ENCODE peak calls at places on chromosomes 4 and X, in six cellular contexts. One of them, this sample, is unnamed.
A peak's percentile ranks its signal among the peaks of the same experiment; 100 is the strongest.

GRCh38 chr4:76950052-76950845 is 697 bp downstream of the SEPTIN11 start:
- DNase-seq in GM23338: peak; percentile 35
- DNase-seq in MM.1S: peak; percentile 44
- DNase-seq in HCT116: no peak
- DNase-seq in hepatocyte: peak; percentile 65
- DNase-seq in PC-3: peak; percentile 16
- DNase-seq in this sample: peak; percentile 70

GRCh38 chr4:74055498-74055897 is 17.0 kb upstream of the CXCL3 start:
- DNase-seq in MM.1S: no peak
- DNase-seq in hepatocyte: no peak
- DNase-seq in GM23338: no peak
- DNase-seq in PC-3: peak; percentile 65
- DNase-seq in HCT116: no peak
- DNase-seq in this sample: no peak

GRCh38 chr4:47334597-47335185 is 128.8 kb downstream of the COMMD8 start:
- DNase-seq in HCT116: no peak
- DNase-seq in hepatocyte: peak; percentile 3
- DNase-seq in MM.1S: no peak
- DNase-seq in PC-3: peak; percentile 8
- DNase-seq in GM23338: no peak
- DNase-seq in this sample: no peak

GRCh38 chrX:153969904-153970397 is 1.7 kb downstream of the HCFC1 start:
- DNase-seq in MM.1S: no peak
- DNase-seq in GM23338: no peak
- DNase-seq in PC-3: peak; percentile 10
- DNase-seq in hepatocyte: no peak
- DNase-seq in HCT116: no peak
- DNase-seq in this sample: no peak

GRCh38 chr4:96035727-96036126 is 195.8 kb downstream of the PDHA2 start:
- DNase-seq in MM.1S: peak; percentile 27
- DNase-seq in hepatocyte: no peak
- DNase-seq in GM23338: peak; percentile 75
- DNase-seq in HCT116: peak; percentile 32
- DNase-seq in PC-3: peak; percentile 33
- DNase-seq in this sample: peak; percentile 18

GRCh38 chr4:24763631-24764302 is 31.6 kb upstream of the SOD3 start:
- DNase-seq in GM23338: no peak
- DNase-seq in HCT116: no peak
- DNase-seq in PC-3: peak; percentile 64
- DNase-seq in MM.1S: no peak
- DNase-seq in hepatocyte: peak; percentile 16
- DNase-seq in this sample: no peak

GRCh38 chr4:126630171-126630570 is 1002.6 kb upstream of the INTU start:
- DNase-seq in HCT116: no peak
- DNase-seq in hepatocyte: peak; percentile 17
- DNase-seq in GM23338: no peak
- DNase-seq in MM.1S: no peak
- DNase-seq in PC-3: no peak
- DNase-seq in this sample: no peak

GRCh38 chr4:8117278-8117682 is 41.3 kb downstream of the ABLIM2 start:
- DNase-seq in MM.1S: peak; percentile 21
- DNase-seq in GM23338: peak; percentile 77
- DNase-seq in HCT116: peak; percentile 74
- DNase-seq in PC-3: peak; percentile 52
- DNase-seq in hepatocyte: peak; percentile 33
- DNase-seq in this sample: peak; percentile 45

GRCh38 chr4:150561338-150561737 is 20.6 kb upstream of the MAB21L2 start:
- DNase-seq in HCT116: no peak
- DNase-seq in PC-3: no peak
- DNase-seq in hepatocyte: no peak
- DNase-seq in MM.1S: no peak
- DNase-seq in GM23338: no peak
- DNase-seq in this sample: no peak

GRCh38 chrX:41085883-41086626 is 810 bp downstream of the USP9X start:
- DNase-seq in MM.1S: peak; percentile 46
- DNase-seq in PC-3: peak; percentile 51
- DNase-seq in HCT116: no peak
- DNase-seq in GM23338: peak; percentile 49
- DNase-seq in hepatocyte: peak; percentile 68
- DNase-seq in this sample: peak; percentile 60

GRCh38 chrX:15299945-15300851 is 15.2 kb downstream of the ASB11 start:
- DNase-seq in PC-3: peak; percentile 58
- DNase-seq in GM23338: peak; percentile 24
- DNase-seq in hepatocyte: peak; percentile 28
- DNase-seq in MM.1S: no peak
- DNase-seq in HCT116: no peak
- DNase-seq in this sample: peak; percentile 8

GRCh38 chr4:5708171-5708828 is at the start of gene EVC2:
- DNase-seq in hepatocyte: peak; percentile 70
- DNase-seq in GM23338: peak; percentile 79
- DNase-seq in MM.1S: peak; percentile 83
- DNase-seq in HCT116: no peak
- DNase-seq in PC-3: peak; percentile 23
- DNase-seq in this sample: peak; percentile 71

GRCh38 chr4:114729339-114729738 is 130.7 kb downstream of the UGT8 start:
- DNase-seq in GM23338: peak; percentile 11
- DNase-seq in hepatocyte: no peak
- DNase-seq in MM.1S: no peak
- DNase-seq in HCT116: no peak
- DNase-seq in PC-3: no peak
- DNase-seq in this sample: peak; percentile 8

GRCh38 chr4:42906906-42907774 is 14.6 kb downstream of the GRXCR1 start:
- DNase-seq in hepatocyte: no peak
- DNase-seq in GM23338: no peak
- DNase-seq in PC-3: peak; percentile 64
- DNase-seq in MM.1S: peak; percentile 24
- DNase-seq in HCT116: no peak
- DNase-seq in this sample: no peak

GRCh38 chr4:148441986-148442829 is at the start of gene NR3C2:
- DNase-seq in GM23338: peak; percentile 99
- DNase-seq in hepatocyte: peak; percentile 98
- DNase-seq in MM.1S: peak; percentile 99
- DNase-seq in PC-3: peak; percentile 95
- DNase-seq in HCT116: peak; percentile 95
- DNase-seq in this sample: peak; percentile 98

GRCh38 chr4:46432923-46433322 is 43.0 kb upstream of the GABRA2 start:
- DNase-seq in HCT116: no peak
- DNase-seq in GM23338: no peak
- DNase-seq in hepatocyte: no peak
- DNase-seq in PC-3: peak; percentile 16
- DNase-seq in MM.1S: no peak
- DNase-seq in this sample: no peak

GRCh38 chr4:67875011-67875410 is 8.8 kb downstream of the TMPRSS11D start:
- DNase-seq in PC-3: no peak
- DNase-seq in GM23338: no peak
- DNase-seq in hepatocyte: no peak
- DNase-seq in MM.1S: no peak
- DNase-seq in HCT116: no peak
- DNase-seq in this sample: no peak

GRCh38 chr4:176611351-176611750 is 181.4 kb downstream of the VEGFC start:
- DNase-seq in PC-3: no peak
- DNase-seq in MM.1S: no peak
- DNase-seq in hepatocyte: no peak
- DNase-seq in HCT116: no peak
- DNase-seq in GM23338: no peak
- DNase-seq in this sample: no peak

GRCh38 chr4:182925298-182925738 is 8.1 kb upstream of the DCTD start:
- DNase-seq in GM23338: peak; percentile 89
- DNase-seq in PC-3: peak; percentile 77
- DNase-seq in hepatocyte: peak; percentile 84
- DNase-seq in MM.1S: peak; percentile 90
- DNase-seq in HCT116: peak; percentile 91
- DNase-seq in this sample: peak; percentile 83

GRCh38 chrX:121746105-121746504 is 698.7 kb downstream of the GLUD2 start:
- DNase-seq in HCT116: no peak
- DNase-seq in hepatocyte: no peak
- DNase-seq in PC-3: no peak
- DNase-seq in GM23338: no peak
- DNase-seq in MM.1S: no peak
- DNase-seq in this sample: no peak

GRCh38 chrX:70476934-70477733 is 32.5 kb downstream of the DLG3 start:
- DNase-seq in PC-3: peak; percentile 79
- DNase-seq in hepatocyte: peak; percentile 58
- DNase-seq in MM.1S: no peak
- DNase-seq in HCT116: peak; percentile 78
- DNase-seq in GM23338: peak; percentile 59
- DNase-seq in this sample: peak; percentile 13

GRCh38 chr4:23333946-23334878 is 555.6 kb downstream of the PPARGC1A start:
- DNase-seq in HCT116: no peak
- DNase-seq in PC-3: peak; percentile 77
- DNase-seq in hepatocyte: peak; percentile 26
- DNase-seq in GM23338: peak; percentile 85
- DNase-seq in MM.1S: peak; percentile 97
- DNase-seq in this sample: peak; percentile 54

GRCh38 chr4:13534344-13535063 is 9.8 kb downstream of the NKX3-2 start:
- DNase-seq in HCT116: no peak
- DNase-seq in hepatocyte: no peak
- DNase-seq in PC-3: no peak
- DNase-seq in GM23338: peak; percentile 71
- DNase-seq in MM.1S: peak; percentile 4
- DNase-seq in this sample: no peak

GRCh38 chr4:37441231-37442061 is 196.9 kb downstream of the NWD2 start:
- DNase-seq in MM.1S: no peak
- DNase-seq in hepatocyte: peak; percentile 84
- DNase-seq in GM23338: no peak
- DNase-seq in PC-3: peak; percentile 78
- DNase-seq in HCT116: peak; percentile 84
- DNase-seq in this sample: no peak

GRCh38 chr4:2060578-2061207 is 1.6 kb downstream of the NAT8L start:
- DNase-seq in PC-3: no peak
- DNase-seq in hepatocyte: peak; percentile 54
- DNase-seq in HCT116: no peak
- DNase-seq in MM.1S: no peak
- DNase-seq in GM23338: peak; percentile 84
- DNase-seq in this sample: peak; percentile 65

GRCh38 chr4:183129675-183130074 is 30.6 kb downstream of the WWC2 start:
- DNase-seq in GM23338: no peak
- DNase-seq in MM.1S: no peak
- DNase-seq in PC-3: no peak
- DNase-seq in HCT116: no peak
- DNase-seq in hepatocyte: no peak
- DNase-seq in this sample: no peak

GRCh38 chr4:55588160-55588559 is 3.9 kb downstream of the PDCL2 start:
- DNase-seq in hepatocyte: no peak
- DNase-seq in HCT116: no peak
- DNase-seq in MM.1S: no peak
- DNase-seq in PC-3: no peak
- DNase-seq in GM23338: no peak
- DNase-seq in this sample: no peak

GRCh38 chr4:55592014-55592413 is at the start of gene PDCL2:
- DNase-seq in MM.1S: no peak
- DNase-seq in GM23338: peak; percentile 72
- DNase-seq in HCT116: no peak
- DNase-seq in hepatocyte: peak; percentile 3
- DNase-seq in PC-3: no peak
- DNase-seq in this sample: peak; percentile 7
- TF ChIP-seq EZH2phosphoT487 in MM.1S: no peak
- TF ChIP-seq EZH2phosphoT487 in GM23338: no peak
- TF ChIP-seq EZH2phosphoT487 in HCT116: no peak
- TF ChIP-seq EZH2phosphoT487 in hepatocyte: no peak
- TF ChIP-seq EZH2phosphoT487 in PC-3: no peak
- TF ChIP-seq EZH2phosphoT487 in this sample: no peak

GRCh38 chr4:4226606-4227438 is at the start of gene OTOP1:
- DNase-seq in GM23338: no peak
- DNase-seq in MM.1S: no peak
- DNase-seq in HCT116: no peak
- DNase-seq in hepatocyte: no peak
- DNase-seq in PC-3: no peak
- DNase-seq in this sample: no peak
- TF ChIP-seq EZH2 in GM23338: peak; percentile 45
- TF ChIP-seq EZH2 in MM.1S: no peak
- TF ChIP-seq EZH2 in HCT116: no peak
- TF ChIP-seq EZH2 in hepatocyte: no peak
- TF ChIP-seq EZH2 in PC-3: no peak
- TF ChIP-seq EZH2 in this sample: no peak

DNA sequence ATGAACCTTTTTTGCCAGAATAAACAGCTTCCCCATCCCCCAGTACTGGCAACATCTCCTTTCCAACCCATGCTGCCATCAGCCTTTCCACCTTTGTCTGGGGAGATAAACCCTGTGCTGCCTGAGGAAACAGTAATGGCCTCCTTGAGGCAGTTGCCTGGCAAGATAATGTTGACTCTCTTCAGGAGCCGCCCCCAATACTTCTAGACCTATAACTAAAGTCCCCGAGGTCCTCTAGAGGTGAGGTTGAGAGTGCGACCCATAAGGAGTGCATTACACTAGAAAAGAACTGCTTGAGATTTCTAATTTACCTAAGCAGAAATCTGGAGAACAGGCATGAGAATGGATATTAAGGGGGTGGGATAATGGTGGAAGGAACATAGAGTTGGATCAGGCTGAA is 963.2 kb upstream of the PCDH7 start:
- DNase-seq in GM23338: peak; percentile 43
- DNase-seq in HCT116: no peak
- DNase-seq in PC-3: peak; percentile 4
- DNase-seq in MM.1S: no peak
- DNase-seq in hepatocyte: no peak
- DNase-seq in this sample: peak; percentile 3
- TF ChIP-seq CTCF in GM23338: peak; percentile 37
- TF ChIP-seq CTCF in HCT116: no peak
- TF ChIP-seq CTCF in PC-3: peak; percentile 13
- TF ChIP-seq CTCF in MM.1S: no peak
- TF ChIP-seq CTCF in hepatocyte: no peak
- TF ChIP-seq CTCF in this sample: peak; percentile 18

GRCh38 chr4:20255823-20256222 is 4.1 kb downstream of the SLIT2 start:
- DNase-seq in hepatocyte: no peak
- DNase-seq in HCT116: no peak
- DNase-seq in MM.1S: no peak
- DNase-seq in PC-3: no peak
- DNase-seq in GM23338: peak; percentile 29
- DNase-seq in this sample: peak; percentile 31

GRCh38 chr4:20256381-20256881 is 4.7 kb downstream of the SLIT2 start:
- DNase-seq in MM.1S: no peak
- DNase-seq in hepatocyte: no peak
- DNase-seq in HCT116: no peak
- DNase-seq in PC-3: peak; percentile 69
- DNase-seq in GM23338: no peak
- DNase-seq in this sample: no peak

GRCh38 chr4:20262221-20262620 is 10.5 kb downstream of the SLIT2 start:
- DNase-seq in PC-3: peak; percentile 54
- DNase-seq in HCT116: no peak
- DNase-seq in MM.1S: no peak
- DNase-seq in hepatocyte: no peak
- DNase-seq in GM23338: no peak
- DNase-seq in this sample: no peak

GRCh38 chr4:20260821-20261220 is 9.1 kb downstream of the SLIT2 start:
- DNase-seq in MM.1S: no peak
- DNase-seq in HCT116: no peak
- DNase-seq in PC-3: no peak
- DNase-seq in hepatocyte: no peak
- DNase-seq in GM23338: no peak
- DNase-seq in this sample: no peak

DNA sequence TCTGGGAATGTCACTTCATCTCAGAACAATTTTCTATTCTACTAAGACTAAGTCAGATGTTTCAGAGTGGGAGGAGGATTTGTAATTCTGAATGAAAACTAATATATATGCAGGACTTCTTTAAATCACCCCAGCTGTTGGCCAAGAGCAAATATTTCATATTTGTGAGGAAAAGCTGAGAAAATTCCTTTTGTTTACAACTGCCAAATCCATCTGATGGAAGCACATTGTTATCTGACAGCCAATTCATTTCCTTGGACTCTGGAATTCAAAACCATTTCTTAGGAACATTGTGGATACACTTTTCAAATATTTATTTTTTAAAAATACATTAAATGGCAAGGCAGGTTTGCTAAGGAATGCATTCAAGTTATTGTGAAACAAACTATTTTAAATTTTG is 8.0 kb downstream of the SLIT2 start:
- DNase-seq in GM23338: no peak
- DNase-seq in HCT116: no peak
- DNase-seq in MM.1S: no peak
- DNase-seq in hepatocyte: no peak
- DNase-seq in PC-3: no peak
- DNase-seq in this sample: no peak
- TF ChIP-seq EZH2phosphoT487 in GM23338: no peak
- TF ChIP-seq EZH2phosphoT487 in HCT116: no peak
- TF ChIP-seq EZH2phosphoT487 in MM.1S: no peak
- TF ChIP-seq EZH2phosphoT487 in hepatocyte: no peak
- TF ChIP-seq EZH2phosphoT487 in PC-3: no peak
- TF ChIP-seq EZH2phosphoT487 in this sample: no peak